ENCODE peak calls at places on chromosomes 5 and 9, in nine cellular contexts. One of them, this sample, is unnamed.

GRCh38 chr9:114909657-114910056 is 20.7 kb downstream of the TNFSF8 start:
- DNase-seq in lung: no peak
- DNase-seq in GM12865: no peak
- DNase-seq in WERI-Rb-1: no peak
- DNase-seq in AG10803: no peak
- DNase-seq in tibial nerve: no peak
- DNase-seq in NT2/D1: no peak
- DNase-seq in heart right ventricle: no peak
- DNase-seq in AG04450: no peak
- DNase-seq in this sample: no peak

GRCh38 chr5:147436596-147436995 is 73.3 kb downstream of the DPYSL3 start:
- DNase-seq in lung: no peak
- DNase-seq in GM12865: no peak
- DNase-seq in WERI-Rb-1: no peak
- DNase-seq in AG10803: no peak
- DNase-seq in tibial nerve: no peak
- DNase-seq in NT2/D1: no peak
- DNase-seq in heart right ventricle: no peak
- DNase-seq in AG04450: no peak
- DNase-seq in this sample: no peak

GRCh38 chr5:2995035-2995434 is 243.6 kb upstream of the IRX2 start:
- DNase-seq in lung: no peak
- DNase-seq in GM12865: no peak
- DNase-seq in WERI-Rb-1: no peak
- DNase-seq in AG10803: no peak
- DNase-seq in tibial nerve: no peak
- DNase-seq in NT2/D1: no peak
- DNase-seq in heart right ventricle: no peak
- DNase-seq in AG04450: no peak
- DNase-seq in this sample: no peak

GRCh38 chr9:133995012-133995896 is 3.1 kb upstream of the VAV2 start:
- DNase-seq in lung: no peak
- DNase-seq in GM12865: peak; percentile 44
- DNase-seq in WERI-Rb-1: peak; percentile 52
- DNase-seq in AG10803: peak; percentile 54
- DNase-seq in tibial nerve: no peak
- DNase-seq in NT2/D1: no peak
- DNase-seq in heart right ventricle: no peak
- DNase-seq in AG04450: no peak
- DNase-seq in this sample: no peak

GRCh38 chr9:13266172-13266571 is 13.3 kb downstream of the MPDZ start:
- DNase-seq in lung: no peak
- DNase-seq in GM12865: no peak
- DNase-seq in WERI-Rb-1: no peak
- DNase-seq in AG10803: peak; percentile 86
- DNase-seq in tibial nerve: no peak
- DNase-seq in NT2/D1: no peak
- DNase-seq in heart right ventricle: no peak
- DNase-seq in AG04450: no peak
- DNase-seq in this sample: peak; percentile 85

GRCh38 chr9:112174965-112175795 is at the start of gene SUSD1:
- DNase-seq in lung: peak; percentile 37
- DNase-seq in GM12865: peak; percentile 50
- DNase-seq in WERI-Rb-1: peak; percentile 71
- DNase-seq in AG10803: no peak
- DNase-seq in tibial nerve: no peak
- DNase-seq in NT2/D1: no peak
- DNase-seq in heart right ventricle: peak; percentile 62
- DNase-seq in AG04450: no peak
- DNase-seq in this sample: peak; percentile 5

GRCh38 chr9:106284300-106284699 is 578.7 kb upstream of the ZNF462 start:
- DNase-seq in lung: no peak
- DNase-seq in GM12865: no peak
- DNase-seq in WERI-Rb-1: peak; percentile 58
- DNase-seq in AG10803: no peak
- DNase-seq in tibial nerve: no peak
- DNase-seq in NT2/D1: peak; percentile 16
- DNase-seq in heart right ventricle: no peak
- DNase-seq in AG04450: no peak
- DNase-seq in this sample: no peak

GRCh38 chr5:154466671-154467070 is 11.4 kb downstream of the HAND1 start:
- DNase-seq in lung: no peak
- DNase-seq in GM12865: no peak
- DNase-seq in WERI-Rb-1: no peak
- DNase-seq in AG10803: no peak
- DNase-seq in tibial nerve: no peak
- DNase-seq in NT2/D1: no peak
- DNase-seq in heart right ventricle: no peak
- DNase-seq in AG04450: no peak
- DNase-seq in this sample: no peak

GRCh38 chr5:140926903-140927573 is 939 bp downstream of the PCDHAC1 start:
- DNase-seq in lung: peak; percentile 36
- DNase-seq in GM12865: no peak
- DNase-seq in WERI-Rb-1: no peak
- DNase-seq in AG10803: peak; percentile 3
- DNase-seq in tibial nerve: no peak
- DNase-seq in NT2/D1: peak; percentile 18
- DNase-seq in heart right ventricle: peak; percentile 24
- DNase-seq in AG04450: no peak
- DNase-seq in this sample: peak; percentile 1

GRCh38 chr5:140925806-140926205 is 293 bp upstream of the PCDHAC1 start:
- DNase-seq in lung: no peak
- DNase-seq in GM12865: no peak
- DNase-seq in WERI-Rb-1: no peak
- DNase-seq in AG10803: no peak
- DNase-seq in tibial nerve: no peak
- DNase-seq in NT2/D1: no peak
- DNase-seq in heart right ventricle: no peak
- DNase-seq in AG04450: no peak
- DNase-seq in this sample: no peak

GRCh38 chr5:140926211-140926902 is at the start of gene PCDHAC1:
- DNase-seq in lung: peak; percentile 87
- DNase-seq in GM12865: no peak
- DNase-seq in WERI-Rb-1: peak; percentile 94
- DNase-seq in AG10803: peak; percentile 30
- DNase-seq in tibial nerve: peak; percentile 75
- DNase-seq in NT2/D1: peak; percentile 86
- DNase-seq in heart right ventricle: peak; percentile 73
- DNase-seq in AG04450: no peak
- DNase-seq in this sample: peak; percentile 2
- H3K4me3 ChIP-seq in lung: peak within 1 kb of the TSS; percentile 44
- H3K4me3 ChIP-seq in GM12865: no peak within 1 kb of the TSS
- H3K4me3 ChIP-seq in WERI-Rb-1: peak within 1 kb of the TSS; percentile 61
- H3K4me3 ChIP-seq in AG10803: peak within 1 kb of the TSS; percentile 48
- H3K4me3 ChIP-seq in tibial nerve: peak within 1 kb of the TSS; percentile 38
- H3K4me3 ChIP-seq in NT2/D1: peak within 1 kb of the TSS; percentile 58
- H3K4me3 ChIP-seq in heart right ventricle: peak within 1 kb of the TSS; percentile 16
- H3K4me3 ChIP-seq in AG04450: peak within 1 kb of the TSS; percentile 18
- H3K4me3 ChIP-seq in this sample: peak within 1 kb of the TSS; percentile 35

DNA sequence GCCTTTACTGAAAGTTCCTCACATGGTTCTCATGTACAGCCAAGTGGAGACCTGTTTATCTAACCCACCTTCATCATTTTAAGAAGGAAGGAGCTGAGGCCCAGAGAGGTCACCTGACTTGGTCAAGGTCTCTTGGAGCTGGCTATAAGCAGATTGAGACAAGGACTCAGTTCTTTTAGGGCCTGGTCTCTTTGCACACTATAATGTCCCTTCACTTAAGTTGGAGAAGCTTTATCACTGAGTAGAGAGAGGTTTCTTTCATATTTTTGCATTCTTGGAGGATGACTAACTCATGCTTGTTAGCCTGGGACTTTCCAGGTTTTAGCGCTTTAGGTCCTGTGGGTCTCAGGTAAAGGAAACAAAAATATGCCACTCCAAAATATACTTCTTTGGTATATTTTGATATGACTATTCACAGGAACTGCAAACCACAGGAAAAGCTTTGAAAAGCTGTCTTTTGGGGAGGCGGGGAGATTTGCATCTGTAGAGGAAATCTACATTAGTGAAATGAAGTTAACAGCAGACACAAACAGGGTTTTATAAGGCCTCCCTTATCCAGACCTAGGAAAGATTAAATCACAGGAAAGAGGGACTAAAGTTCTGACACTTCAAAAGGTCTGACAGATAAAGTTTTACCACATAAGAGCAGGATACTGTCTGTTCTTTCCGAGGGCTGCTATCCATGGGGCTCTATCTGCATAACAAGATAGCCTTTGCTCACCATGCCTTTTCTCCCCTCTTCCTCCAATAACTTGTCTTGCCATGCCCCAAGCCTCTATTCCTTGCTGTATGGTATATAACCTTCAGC is 95.8 kb upstream of the ANKRD55 start:
- DNase-seq in lung: no peak
- DNase-seq in GM12865: peak; percentile 79
- DNase-seq in WERI-Rb-1: no peak
- DNase-seq in AG10803: no peak
- DNase-seq in tibial nerve: no peak
- DNase-seq in NT2/D1: peak; percentile 2
- DNase-seq in heart right ventricle: no peak
- DNase-seq in AG04450: no peak
- DNase-seq in this sample: no peak
- H3K4me3 ChIP-seq in lung: no peak overlapping the region
- H3K4me3 ChIP-seq in GM12865: no peak overlapping the region
- H3K4me3 ChIP-seq in WERI-Rb-1: no peak overlapping the region
- H3K4me3 ChIP-seq in AG10803: no peak overlapping the region
- H3K4me3 ChIP-seq in tibial nerve: no peak overlapping the region
- H3K4me3 ChIP-seq in NT2/D1: no peak overlapping the region
- H3K4me3 ChIP-seq in heart right ventricle: no peak overlapping the region
- H3K4me3 ChIP-seq in AG04450: no peak overlapping the region
- H3K4me3 ChIP-seq in this sample: no peak overlapping the region

GRCh38 chr5:39422886-39423285 is 1.9 kb downstream of the DAB2 start:
- DNase-seq in lung: no peak
- DNase-seq in GM12865: no peak
- DNase-seq in WERI-Rb-1: no peak
- DNase-seq in AG10803: no peak
- DNase-seq in tibial nerve: no peak
- DNase-seq in NT2/D1: no peak
- DNase-seq in heart right ventricle: no peak
- DNase-seq in AG04450: no peak
- DNase-seq in this sample: no peak
- H3K4me3 ChIP-seq in lung: no peak overlapping the region
- H3K4me3 ChIP-seq in GM12865: no peak overlapping the region
- H3K4me3 ChIP-seq in WERI-Rb-1: no peak overlapping the region
- H3K4me3 ChIP-seq in AG10803: peak overlapping the region; percentile 86
- H3K4me3 ChIP-seq in tibial nerve: peak overlapping the region; percentile 41
- H3K4me3 ChIP-seq in NT2/D1: no peak overlapping the region
- H3K4me3 ChIP-seq in heart right ventricle: peak overlapping the region; percentile 62
- H3K4me3 ChIP-seq in AG04450: peak overlapping the region; percentile 85
- H3K4me3 ChIP-seq in this sample: peak overlapping the region; percentile 89

GRCh38 chr9:113594484-113595299 is 131.2 kb downstream of the RGS3 start:
- DNase-seq in lung: no peak
- DNase-seq in GM12865: no peak
- DNase-seq in WERI-Rb-1: no peak
- DNase-seq in AG10803: no peak
- DNase-seq in tibial nerve: no peak
- DNase-seq in NT2/D1: no peak
- DNase-seq in heart right ventricle: no peak
- DNase-seq in AG04450: no peak
- DNase-seq in this sample: no peak
- H3K4me3 ChIP-seq in lung: peak overlapping the region; percentile 54
- H3K4me3 ChIP-seq in GM12865: no peak overlapping the region
- H3K4me3 ChIP-seq in WERI-Rb-1: peak overlapping the region; percentile 31
- H3K4me3 ChIP-seq in AG10803: peak overlapping the region; percentile 93
- H3K4me3 ChIP-seq in tibial nerve: peak overlapping the region; percentile 30
- H3K4me3 ChIP-seq in NT2/D1: peak overlapping the region; percentile 80
- H3K4me3 ChIP-seq in heart right ventricle: peak overlapping the region; percentile 87
- H3K4me3 ChIP-seq in AG04450: peak overlapping the region; percentile 90
- H3K4me3 ChIP-seq in this sample: peak overlapping the region; percentile 87

GRCh38 chr5:135468086-135468485 is 15.9 kb upstream of the TIFAB start:
- DNase-seq in lung: no peak
- DNase-seq in GM12865: no peak
- DNase-seq in WERI-Rb-1: no peak
- DNase-seq in AG10803: no peak
- DNase-seq in tibial nerve: no peak
- DNase-seq in NT2/D1: no peak
- DNase-seq in heart right ventricle: no peak
- DNase-seq in AG04450: no peak
- DNase-seq in this sample: no peak

GRCh38 chr5:135465391-135466122 is 13.4 kb upstream of the TIFAB start:
- DNase-seq in lung: no peak
- DNase-seq in GM12865: no peak
- DNase-seq in WERI-Rb-1: no peak
- DNase-seq in AG10803: no peak
- DNase-seq in tibial nerve: no peak
- DNase-seq in NT2/D1: no peak
- DNase-seq in heart right ventricle: no peak
- DNase-seq in AG04450: no peak
- DNase-seq in this sample: no peak

GRCh38 chr5:135468541-135468940 is 16.4 kb upstream of the TIFAB start:
- DNase-seq in lung: no peak
- DNase-seq in GM12865: no peak
- DNase-seq in WERI-Rb-1: no peak
- DNase-seq in AG10803: no peak
- DNase-seq in tibial nerve: no peak
- DNase-seq in NT2/D1: no peak
- DNase-seq in heart right ventricle: no peak
- DNase-seq in AG04450: no peak
- DNase-seq in this sample: no peak

GRCh38 chr5:135467051-135467625 is 15.0 kb upstream of the TIFAB start:
- DNase-seq in lung: no peak
- DNase-seq in GM12865: no peak
- DNase-seq in WERI-Rb-1: peak; percentile 22
- DNase-seq in AG10803: no peak
- DNase-seq in tibial nerve: no peak
- DNase-seq in NT2/D1: no peak
- DNase-seq in heart right ventricle: no peak
- DNase-seq in AG04450: no peak
- DNase-seq in this sample: no peak

GRCh38 chr5:135466178-135467050 is 14.3 kb upstream of the TIFAB start:
- DNase-seq in lung: peak; percentile 79
- DNase-seq in GM12865: peak; percentile 65
- DNase-seq in WERI-Rb-1: peak; percentile 85
- DNase-seq in AG10803: peak; percentile 55
- DNase-seq in tibial nerve: peak; percentile 59
- DNase-seq in NT2/D1: no peak
- DNase-seq in heart right ventricle: peak; percentile 80
- DNase-seq in AG04450: no peak
- DNase-seq in this sample: peak; percentile 67
- H3K4me3 ChIP-seq in lung: no peak overlapping the region
- H3K4me3 ChIP-seq in GM12865: no peak overlapping the region
- H3K4me3 ChIP-seq in WERI-Rb-1: no peak overlapping the region
- H3K4me3 ChIP-seq in AG10803: peak overlapping the region; percentile 36
- H3K4me3 ChIP-seq in tibial nerve: peak overlapping the region; percentile 8
- H3K4me3 ChIP-seq in NT2/D1: no peak overlapping the region
- H3K4me3 ChIP-seq in heart right ventricle: peak overlapping the region; percentile 6
- H3K4me3 ChIP-seq in AG04450: peak overlapping the region; percentile 17
- H3K4me3 ChIP-seq in this sample: peak overlapping the region; percentile 33

GRCh38 chr5:137954131-137954879 is 65.0 kb downstream of the PKD2L2 start:
- DNase-seq in lung: no peak
- DNase-seq in GM12865: no peak
- DNase-seq in WERI-Rb-1: no peak
- DNase-seq in AG10803: peak; percentile 87
- DNase-seq in tibial nerve: peak; percentile 21
- DNase-seq in NT2/D1: no peak
- DNase-seq in heart right ventricle: no peak
- DNase-seq in AG04450: peak; percentile 63
- DNase-seq in this sample: peak; percentile 97
- H3K4me3 ChIP-seq in lung: no peak overlapping the region
- H3K4me3 ChIP-seq in GM12865: no peak overlapping the region
- H3K4me3 ChIP-seq in WERI-Rb-1: no peak overlapping the region
- H3K4me3 ChIP-seq in AG10803: peak overlapping the region; percentile 20
- H3K4me3 ChIP-seq in tibial nerve: no peak overlapping the region
- H3K4me3 ChIP-seq in NT2/D1: no peak overlapping the region
- H3K4me3 ChIP-seq in heart right ventricle: no peak overlapping the region
- H3K4me3 ChIP-seq in AG04450: no peak overlapping the region
- H3K4me3 ChIP-seq in this sample: no peak overlapping the region